ENCODE peak calls at places on chromosomes 3 and 15, in five cellular contexts. A is thoracic aorta; N is OCI-LY7; E is CD8-positive, alpha-beta T cell; J is IMR-90. M is an unnamed sample. For H3K9me3, the result is how much of the 10 kb centered on the place peaks cover.

GRCh38 chr15:47813985-47814384 is 96.7 kb downstream of the SEMA6D start:
- DNase-seq in J (no peak), A (no peak), E (no peak), N (no peak), M (no peak)

GRCh38 chr15:76987896-76988860 is 6.7 kb upstream of the PSTPIP1 start:
- DNase-seq in J (no peak), N (peak), A (no peak), E (no peak), M (no peak)

GRCh38 chr15:33149919-33150318 is 44.6 kb downstream of the FMN1 start:
- DNase-seq in E (no peak), A (no peak), N (no peak), J (peak), M (no peak)

GRCh38 chr3:98971183-98971681 is 69.7 kb upstream of the DCBLD2 start:
- DNase-seq in A (no peak), J (peak), E (no peak), N (no peak), M (peak)

GRCh38 chr15:40830884-40831283 is 2.4 kb upstream of the PPP1R14D start:
- DNase-seq in N (no peak), J (no peak), A (no peak), E (no peak), M (no peak)

GRCh38 chr3:186772281-186772885 is 11.0 kb upstream of the EIF4A2 start:
- DNase-seq in E (no peak), A (no peak), N (no peak), J (no peak), M (no peak)

GRCh38 chr3:76203578-76203977 is 418.2 kb upstream of the ZNF717 start:
- DNase-seq in J (no peak), N (no peak), E (no peak), A (no peak), M (no peak)

GRCh38 chr3:187150599-187150998 is 11.3 kb upstream of the RPL39L start:
- DNase-seq in E (peak), A (no peak), N (peak), J (no peak), M (peak)

GRCh38 chr3:125357837-125358236 is 17.3 kb downstream of the ZNF148 start:
- DNase-seq in N (no peak), J (no peak), E (no peak), A (no peak), M (no peak)
- H3K27ac ChIP-seq in N (no peak), J (no peak), E (peak), A (peak), M (peak)

GRCh38 chr3:197241173-197241572 is 57.2 kb downstream of the DLG1 start:
- DNase-seq in N (no peak), J (peak), E (no peak), A (no peak), M (no peak)
- H3K9me3 ChIP-seq in N (half or more), J (under half), E (under half), A (under half), M (under half)

DNA sequence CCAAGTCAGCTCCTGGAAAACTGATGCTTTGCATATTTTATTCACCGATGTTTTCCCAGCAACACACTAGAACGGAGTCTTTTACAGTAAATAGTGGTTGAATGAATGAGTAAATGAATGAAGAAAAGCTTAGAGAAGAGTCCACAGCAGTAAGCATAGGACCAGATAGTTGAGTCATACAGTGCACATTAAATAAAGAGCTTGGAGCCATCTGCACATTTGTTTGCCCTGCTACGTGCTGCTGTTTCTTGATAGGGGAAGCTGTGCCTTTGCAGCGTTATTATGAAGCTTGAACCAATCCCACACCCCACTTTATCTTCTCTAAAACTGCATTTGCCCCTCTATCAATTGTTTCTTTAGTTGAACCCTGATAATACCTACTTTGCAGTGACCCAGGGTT is 1.2 kb downstream of the FAM98B start:
- DNase-seq in J (peak), N (no peak), A (no peak), E (no peak), M (no peak)
- TF ChIP-seq CTCF in J (no peak), N (no peak), A (no peak), E (no peak), M (no peak)

DNA sequence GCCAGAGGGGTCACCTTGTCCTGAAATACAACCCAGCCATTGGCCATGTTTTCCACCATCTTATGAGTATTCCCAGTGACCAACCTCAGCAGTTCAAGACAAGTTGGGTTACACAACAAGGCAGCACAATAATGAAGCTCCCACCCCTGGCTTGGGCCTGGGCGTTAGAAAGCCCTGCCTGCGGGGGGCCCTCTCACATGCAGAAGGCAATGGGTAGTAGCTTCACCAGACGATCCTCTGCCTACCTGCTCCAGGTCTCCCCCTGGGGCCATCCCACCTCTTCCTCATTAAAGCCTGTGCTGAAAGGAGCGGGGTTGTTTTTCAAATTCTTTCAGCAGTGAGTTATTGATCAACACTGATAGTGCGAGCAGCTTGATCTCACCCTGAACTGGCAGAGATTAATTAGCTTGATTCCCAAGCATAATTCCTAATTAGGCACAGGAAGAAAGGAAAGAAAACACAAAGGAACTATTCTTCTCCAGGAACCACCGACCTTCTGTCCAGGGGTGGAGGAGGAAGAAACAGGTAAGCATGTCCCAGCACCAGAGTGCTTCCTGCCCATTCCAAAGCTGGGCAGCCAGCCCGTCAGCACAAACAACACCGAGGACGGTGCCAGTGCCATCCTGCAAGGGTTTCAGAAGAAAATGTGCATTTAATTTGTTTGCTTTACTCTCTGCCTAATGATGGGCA is 79.7 kb upstream of the CGNL1 start:
- DNase-seq in J (no peak), A (no peak), E (no peak), N (no peak), M (no peak)
- H3K27ac ChIP-seq in J (no peak), A (no peak), E (no peak), N (no peak), M (no peak)

GRCh38 chr15:87878161-87878560 is 378.4 kb downstream of the NTRK3 start:
- DNase-seq in N (no peak), E (no peak), A (no peak), J (no peak), M (no peak)

GRCh38 chr15:87877114-87877810 is 379.3 kb downstream of the NTRK3 start:
- DNase-seq in N (no peak), A (no peak), E (no peak), J (peak), M (no peak)

GRCh38 chr15:87873501-87873900 is 383.0 kb downstream of the NTRK3 start:
- DNase-seq in A (no peak), N (no peak), E (no peak), J (peak), M (no peak)

GRCh38 chr15:87871738-87872315 is 384.7 kb downstream of the NTRK3 start:
- DNase-seq in A (no peak), J (peak), E (no peak), N (no peak), M (no peak)

GRCh38 chr15:87874896-87875661 is 381.5 kb downstream of the NTRK3 start:
- DNase-seq in E (no peak), N (no peak), J (peak), A (no peak), M (no peak)
- H3K9me3 ChIP-seq in E (under half), N (under half), J (under half), A (under half), M (under half)

M was measured in A673.